ENCODE peak calls at places on chromosomes 2 and 18, in eight cellular contexts. R, I, G, H, W, L, B and P are unnamed samples.

GRCh38 chr2:28406276-28407096 is 13.8 kb downstream of the FOSL2 start:
- DNase-seq in W (no peak), B (peak), I (no peak), L (no peak), H (no peak), R (no peak), G (no peak), P (no peak)

GRCh38 chr2:2014251-2014761 is 270.0 kb upstream of the PXDN start:
- DNase-seq in H (no peak), B (peak), G (no peak), L (no peak), R (no peak), W (no peak), I (no peak), P (no peak)

GRCh38 chr2:122167561-122167960 is 412.1 kb downstream of the TSN start:
- DNase-seq in H (no peak), L (no peak), W (no peak), B (no peak), I (no peak), R (no peak), G (no peak), P (no peak)

GRCh38 chr2:128307595-128307994 is 11.1 kb downstream of the HS6ST1 start:
- DNase-seq in G (no peak), W (no peak), L (peak), H (no peak), R (no peak), B (peak), I (no peak), P (no peak)

GRCh38 chr2:222891890-222892289 is 31.1 kb downstream of the ACSL3 start:
- DNase-seq in W (no peak), R (no peak), I (no peak), H (no peak), B (no peak), L (no peak), G (no peak), P (no peak)

GRCh38 chr2:159010340-159010739 is 41.9 kb downstream of the TANC1 start:
- DNase-seq in W (no peak), L (no peak), R (no peak), I (peak), B (no peak), H (no peak), G (no peak), P (no peak)

GRCh38 chr18:79320216-79320615 is 75.5 kb upstream of the NFATC1 start:
- DNase-seq in W (no peak), I (no peak), B (no peak), R (no peak), G (no peak), H (no peak), L (no peak), P (no peak)

GRCh38 chr18:12409466-12409865 is 1.7 kb downstream of the PRELID3A start:
- DNase-seq in B (no peak), I (no peak), W (no peak), L (no peak), R (peak), H (no peak), G (no peak), P (no peak)

GRCh38 chr2:230403746-230404145 is 12.3 kb upstream of the SP100 start:
- DNase-seq in L (no peak), G (no peak), R (no peak), W (no peak), I (no peak), B (no peak), H (no peak), P (no peak)

GRCh38 chr2:120656273-120656960 is 79.3 kb upstream of the GLI2 start:
- DNase-seq in R (no peak), B (no peak), G (no peak), L (no peak), W (no peak), I (no peak), H (no peak), P (no peak)

GRCh38 chr2:23385351-23385747 is 370 bp downstream of the KLHL29 start:
- DNase-seq in L (no peak), B (peak), G (peak), I (peak), H (no peak), W (no peak), R (no peak), P (peak)